ENCODE peak calls at places on chromosomes 7 and 10, in four cellular contexts. One of them, this sample, is unnamed.

GRCh38 chr7:136023134-136023869 is 46.1 kb upstream of the MTPN start:
- DNase-seq in CD8-positive, alpha-beta T cell: no peak
- DNase-seq in HCT116: no peak
- DNase-seq in DND-41: no peak
- DNase-seq in this sample: no peak

GRCh38 chr7:133315332-133316040 is 62.6 kb downstream of the EXOC4 start:
- DNase-seq in HCT116: no peak
- DNase-seq in DND-41: no peak
- DNase-seq in CD8-positive, alpha-beta T cell: no peak
- DNase-seq in this sample: no peak

GRCh38 chr7:54827719-54828118 is 68.7 kb upstream of the SEC61G start:
- DNase-seq in HCT116: no peak
- DNase-seq in CD8-positive, alpha-beta T cell: no peak
- DNase-seq in DND-41: no peak
- DNase-seq in this sample: no peak

GRCh38 chr7:156511426-156511825 is 129.1 kb upstream of the RNF32 start:
- DNase-seq in CD8-positive, alpha-beta T cell: no peak
- DNase-seq in HCT116: no peak
- DNase-seq in DND-41: no peak
- DNase-seq in this sample: no peak

GRCh38 chr10:32348297-32349198 is 1.6 kb upstream of the EPC1 start:
- DNase-seq in DND-41: no peak
- DNase-seq in CD8-positive, alpha-beta T cell: no peak
- DNase-seq in HCT116: no peak
- DNase-seq in this sample: no peak

GRCh38 chr7:105682331-105683070 is 101.2 kb upstream of the EFCAB10 start:
- DNase-seq in DND-41: no peak
- DNase-seq in CD8-positive, alpha-beta T cell: no peak
- DNase-seq in HCT116: no peak
- DNase-seq in this sample: no peak

GRCh38 chr7:11373546-11374142 is 400.0 kb downstream of the PHF14 start:
- DNase-seq in DND-41: no peak
- DNase-seq in HCT116: peak; percentile 23
- DNase-seq in CD8-positive, alpha-beta T cell: no peak
- DNase-seq in this sample: peak; percentile 4

GRCh38 chr7:12133865-12134264 is 77.2 kb upstream of the TMEM106B start:
- DNase-seq in CD8-positive, alpha-beta T cell: no peak
- DNase-seq in HCT116: no peak
- DNase-seq in DND-41: no peak
- DNase-seq in this sample: no peak

GRCh38 chr7:77727936-77728701 is 31.9 kb downstream of the RSBN1L start:
- DNase-seq in HCT116: no peak
- DNase-seq in DND-41: no peak
- DNase-seq in CD8-positive, alpha-beta T cell: no peak
- DNase-seq in this sample: peak; percentile 22

GRCh38 chr10:24926549-24926948 is 25.9 kb downstream of the PRTFDC1 start:
- DNase-seq in HCT116: no peak
- DNase-seq in DND-41: no peak
- DNase-seq in CD8-positive, alpha-beta T cell: no peak
- DNase-seq in this sample: no peak

GRCh38 chr7:15720849-15721471 is 34.5 kb upstream of the MEOX2 start:
- DNase-seq in DND-41: peak; percentile 5
- DNase-seq in HCT116: peak; percentile 41
- DNase-seq in CD8-positive, alpha-beta T cell: no peak
- DNase-seq in this sample: peak; percentile 10

GRCh38 chr7:157011333-157012112 is 1.1 kb upstream of the MNX1 start:
- DNase-seq in HCT116: no peak
- DNase-seq in CD8-positive, alpha-beta T cell: no peak
- DNase-seq in DND-41: no peak
- DNase-seq in this sample: no peak

GRCh38 chr7:50864694-50865093 is 82.0 kb upstream of the GRB10 start:
- DNase-seq in DND-41: no peak
- DNase-seq in HCT116: no peak
- DNase-seq in CD8-positive, alpha-beta T cell: no peak
- DNase-seq in this sample: no peak

GRCh38 chr10:86349940-86350630 is 16.5 kb downstream of the GRID1 start:
- DNase-seq in DND-41: no peak
- DNase-seq in CD8-positive, alpha-beta T cell: no peak
- DNase-seq in HCT116: no peak
- DNase-seq in this sample: no peak

GRCh38 chr7:115252461-115252860 is 330.6 kb downstream of the MDFIC start:
- DNase-seq in HCT116: no peak
- DNase-seq in CD8-positive, alpha-beta T cell: no peak
- DNase-seq in DND-41: no peak
- DNase-seq in this sample: no peak

GRCh38 chr7:148332787-148333186 is 257.8 kb upstream of the C7orf33 start:
- DNase-seq in CD8-positive, alpha-beta T cell: no peak
- DNase-seq in DND-41: no peak
- DNase-seq in HCT116: no peak
- DNase-seq in this sample: no peak

GRCh38 chr7:148330822-148331221 is 259.7 kb upstream of the C7orf33 start:
- DNase-seq in CD8-positive, alpha-beta T cell: no peak
- DNase-seq in HCT116: no peak
- DNase-seq in DND-41: no peak
- DNase-seq in this sample: no peak

GRCh38 chr7:148334441-148334956 is 256.1 kb upstream of the C7orf33 start:
- DNase-seq in CD8-positive, alpha-beta T cell: no peak
- DNase-seq in DND-41: no peak
- DNase-seq in HCT116: no peak
- DNase-seq in this sample: no peak

GRCh38 chr7:148330124-148330818 is 260.3 kb upstream of the C7orf33 start:
- DNase-seq in HCT116: no peak
- DNase-seq in CD8-positive, alpha-beta T cell: no peak
- DNase-seq in DND-41: no peak
- DNase-seq in this sample: no peak

DNA sequence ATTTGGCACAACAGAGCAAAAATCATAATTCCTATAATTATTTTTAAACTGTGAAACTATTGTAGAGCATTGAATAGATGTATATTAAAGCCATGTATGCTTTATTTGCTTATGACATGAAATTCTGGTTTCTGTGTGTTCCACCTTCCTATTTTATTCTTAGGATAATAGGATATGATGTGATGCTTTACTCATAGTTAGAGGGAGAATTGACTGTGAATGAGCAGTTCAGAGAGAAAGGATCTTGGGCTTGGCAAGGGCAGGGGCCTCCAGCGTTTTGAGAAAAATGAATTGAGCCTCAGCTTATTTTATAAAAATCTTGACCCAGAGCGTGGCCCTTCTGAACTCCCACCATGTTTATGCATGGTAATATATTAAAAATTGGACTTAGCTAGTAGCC is 258.4 kb upstream of the C7orf33 start:
- DNase-seq in CD8-positive, alpha-beta T cell: no peak
- DNase-seq in HCT116: no peak
- DNase-seq in DND-41: no peak
- DNase-seq in this sample: no peak
- H3K9me3 ChIP-seq in CD8-positive, alpha-beta T cell: no peaks in the 10 kb centered on the region
- H3K9me3 ChIP-seq in HCT116: no peaks in the 10 kb centered on the region
- H3K9me3 ChIP-seq in DND-41: peaks cover 16% of the 10 kb centered on the region
- H3K9me3 ChIP-seq in this sample: no peaks in the 10 kb centered on the region

GRCh38 chr7:107980171-107980570 is 22.8 kb downstream of the LAMB1 start:
- DNase-seq in CD8-positive, alpha-beta T cell: no peak
- DNase-seq in HCT116: no peak
- DNase-seq in DND-41: no peak
- DNase-seq in this sample: no peak

GRCh38 chr7:107978815-107979408 is 24.0 kb downstream of the LAMB1 start:
- DNase-seq in HCT116: no peak
- DNase-seq in CD8-positive, alpha-beta T cell: no peak
- DNase-seq in DND-41: no peak
- DNase-seq in this sample: no peak

GRCh38 chr7:107981466-107981865 is 21.5 kb downstream of the LAMB1 start:
- DNase-seq in DND-41: no peak
- DNase-seq in HCT116: no peak
- DNase-seq in CD8-positive, alpha-beta T cell: no peak
- DNase-seq in this sample: no peak

GRCh38 chr7:107982463-107982862 is 20.5 kb downstream of the LAMB1 start:
- DNase-seq in DND-41: no peak
- DNase-seq in HCT116: no peak
- DNase-seq in CD8-positive, alpha-beta T cell: no peak
- DNase-seq in this sample: no peak

GRCh38 chr7:107980671-107981190 is 22.2 kb downstream of the LAMB1 start:
- DNase-seq in DND-41: no peak
- DNase-seq in HCT116: no peak
- DNase-seq in CD8-positive, alpha-beta T cell: no peak
- DNase-seq in this sample: no peak
- H3K36me3 ChIP-seq in DND-41: no peaks in the 10 kb centered on the region
- H3K36me3 ChIP-seq in HCT116: peaks cover 8% of the 10 kb centered on the region
- H3K36me3 ChIP-seq in CD8-positive, alpha-beta T cell: no peaks in the 10 kb centered on the region
- H3K36me3 ChIP-seq in this sample: no peaks in the 10 kb centered on the region

GRCh38 chr7:102024005-102024768 is 206.8 kb downstream of the CUX1 start:
- DNase-seq in HCT116: no peak
- DNase-seq in DND-41: peak; percentile 40
- DNase-seq in CD8-positive, alpha-beta T cell: no peak
- DNase-seq in this sample: no peak
- H3K27ac ChIP-seq in HCT116: no peak overlapping the region
- H3K27ac ChIP-seq in DND-41: peak overlapping the region; percentile 100
- H3K27ac ChIP-seq in CD8-positive, alpha-beta T cell: no peak overlapping the region
- H3K27ac ChIP-seq in this sample: no peak overlapping the region

GRCh38 chr7:87332321-87332720 is 13.1 kb upstream of the CROT start:
- DNase-seq in DND-41: no peak
- DNase-seq in CD8-positive, alpha-beta T cell: no peak
- DNase-seq in HCT116: no peak
- DNase-seq in this sample: no peak
- H3K9me3 ChIP-seq in DND-41: peaks cover 26% of the 10 kb centered on the region
- H3K9me3 ChIP-seq in CD8-positive, alpha-beta T cell: peaks cover 18% of the 10 kb centered on the region
- H3K9me3 ChIP-seq in HCT116: peaks cover 23% of the 10 kb centered on the region
- H3K9me3 ChIP-seq in this sample: peaks cover 29% of the 10 kb centered on the region

DNA sequence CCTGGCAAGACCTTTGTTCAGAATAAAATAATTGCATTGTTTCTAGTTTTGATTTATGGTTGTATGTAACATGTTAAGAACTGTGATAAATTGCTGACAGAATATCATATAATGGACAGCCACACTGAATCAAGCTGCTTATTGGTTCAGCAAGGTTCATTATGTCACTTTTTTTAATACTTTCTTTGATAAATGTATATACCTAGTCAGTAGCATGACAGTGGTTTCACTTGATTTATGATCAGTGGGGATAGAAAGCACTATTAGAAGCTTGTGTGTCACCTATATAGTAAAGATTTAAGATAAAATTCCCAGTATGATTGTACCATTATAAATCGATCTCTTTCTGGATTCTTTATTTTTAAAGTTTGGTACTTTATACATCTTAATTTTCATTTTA is 4.5 kb downstream of the BUB3 start:
- DNase-seq in CD8-positive, alpha-beta T cell: no peak
- DNase-seq in HCT116: no peak
- DNase-seq in DND-41: no peak
- DNase-seq in this sample: no peak
- H3K36me3 ChIP-seq in CD8-positive, alpha-beta T cell: peaks cover 29% of the 10 kb centered on the region
- H3K36me3 ChIP-seq in HCT116: peaks cover 68% of the 10 kb centered on the region
- H3K36me3 ChIP-seq in DND-41: peaks cover 92% of the 10 kb centered on the region
- H3K36me3 ChIP-seq in this sample: peaks cover 52% of the 10 kb centered on the region

GRCh38 chr10:132397036-132397541 is at the start of gene PWWP2B:
- DNase-seq in CD8-positive, alpha-beta T cell: peak; percentile 53
- DNase-seq in DND-41: peak; percentile 53
- DNase-seq in HCT116: no peak
- DNase-seq in this sample: peak; percentile 56
- H3K27ac ChIP-seq in CD8-positive, alpha-beta T cell: peak within 1 kb of the TSS; percentile 59
- H3K27ac ChIP-seq in DND-41: peak within 1 kb of the TSS; percentile 72
- H3K27ac ChIP-seq in HCT116: peak within 1 kb of the TSS; percentile 79
- H3K27ac ChIP-seq in this sample: peak within 1 kb of the TSS; percentile 79

This sample was measured in CD4-positive, CD25-positive, alpha-beta regulatory T cell.